ENCODE peak calls at places on chromosomes 12 and 14, in ten cellular contexts. L is thyroid gland, X is ELF-1, K is omental fat pad, M is non-pigmented ciliary epithelial cell, I is caudate nucleus, G is tibial artery, N is HEK293T, A is GM23248, Q is naive B cell. W is an unnamed sample.

GRCh38 chr12:43292699-43293098 is 259.3 kb downstream of the ADAMTS20 start:
- DNase-seq in K (no peak), Q (no peak), G (no peak), L (no peak), X (no peak), I (no peak), A (peak; percentile 81), N (no peak), M (no peak), W (no peak)

GRCh38 chr12:53770281-53770680 is 18.5 kb upstream of the CISTR start:
- DNase-seq in L (no peak), N (no peak), M (peak; percentile 89), K (no peak), A (peak; percentile 91), X (no peak), G (no peak), I (no peak), Q (no peak), W (no peak)

GRCh38 chr12:2376855-2377657 is 324.3 kb downstream of the CACNA1C start:
- DNase-seq in M (no peak), K (no peak), A (no peak), G (no peak), N (no peak), I (no peak), Q (no peak), X (peak; percentile 96), L (no peak), W (no peak)

GRCh38 chr14:50830044-50830931 is 674 bp downstream of the NIN start:
- DNase-seq in K (no peak), X (peak; percentile 82), I (peak; percentile 42), M (no peak), A (peak; percentile 69), N (peak; percentile 36), Q (peak; percentile 85), G (peak; percentile 61), L (peak; percentile 49), W (peak; percentile 52)

GRCh38 chr14:55519473-55520080 is 60.4 kb upstream of the KTN1 start:
- DNase-seq in M (no peak), G (no peak), K (no peak), N (no peak), Q (no peak), A (no peak), X (no peak), L (no peak), I (no peak), W (no peak)

GRCh38 chr14:89508863-89509262 is 91.8 kb upstream of the FOXN3 start:
- DNase-seq in A (no peak), I (no peak), Q (no peak), L (no peak), G (no peak), N (no peak), M (no peak), X (no peak), K (no peak), W (no peak)

GRCh38 chr14:51019089-51019488 is 74.8 kb upstream of the PYGL start:
- DNase-seq in Q (no peak), I (no peak), L (no peak), A (peak; percentile 11), N (no peak), M (no peak), X (no peak), K (no peak), G (no peak), W (no peak)

GRCh38 chr12:34595749-34596733 is 573.7 kb downstream of the ALG10 start:
- DNase-seq in Q (no peak), N (peak; percentile 1), M (no peak), K (no peak), A (no peak), X (no peak), L (no peak), G (no peak), I (no peak), W (no peak)

GRCh38 chr14:98592611-98593170 is 679.3 kb downstream of the BCL11B start:
- DNase-seq in K (no peak), L (no peak), A (no peak), Q (no peak), X (peak; percentile 2), N (no peak), G (no peak), I (no peak), M (no peak), W (no peak)

GRCh38 chr14:50000215-50001145 is 107.6 kb downstream of the ARF6 start:
- DNase-seq in A (peak; percentile 95), X (peak; percentile 95), K (no peak), M (no peak), L (peak; percentile 85), G (peak; percentile 74), I (no peak), N (peak; percentile 36), Q (peak; percentile 32), W (peak; percentile 40)

GRCh38 chr14:102749393-102749792 is 27.9 kb upstream of the TRAF3 start:
- DNase-seq in X (no peak), L (no peak), M (no peak), A (no peak), K (no peak), N (no peak), I (no peak), G (no peak), Q (no peak), W (no peak)

GRCh38 chr14:50452979-50453705 is 56.5 kb upstream of the CDKL1 start:
- DNase-seq in Q (no peak), M (peak; percentile 38), A (peak; percentile 96), X (no peak), K (no peak), N (no peak), G (no peak), L (no peak), I (no peak), W (peak; percentile 40)

GRCh38 chr12:79360936-79361335 is 329.8 kb downstream of the PAWR start:
- DNase-seq in N (no peak), L (peak; percentile 65), Q (no peak), G (no peak), K (no peak), X (no peak), M (no peak), I (no peak), A (no peak), W (no peak)

GRCh38 chr12:52798003-52798670 is 2.2 kb upstream of the KRT3 start:
- DNase-seq in M (no peak), G (no peak), I (no peak), L (no peak), X (no peak), Q (no peak), K (no peak), A (peak; percentile 89), N (no peak), W (no peak)

GRCh38 chr12:113909776-113910420 is 56.2 kb downstream of the RBM19 start:
- DNase-seq in L (no peak), X (no peak), K (no peak), G (no peak), M (no peak), Q (no peak), I (no peak), A (no peak), N (no peak), W (no peak)

GRCh38 chr14:85516239-85517112 is 13.5 kb upstream of the FLRT2 start:
- DNase-seq in A (peak; percentile 93), G (no peak), Q (no peak), X (no peak), K (no peak), M (peak; percentile 62), N (no peak), I (no peak), L (no peak), W (no peak)

GRCh38 chr12:122356192-122356635 is 66.3 kb downstream of the CLIP1 start:
- DNase-seq in K (no peak), X (peak; percentile 35), Q (peak; percentile 31), N (peak; percentile 64), I (no peak), L (peak; percentile 56), A (peak; percentile 65), M (no peak), G (peak; percentile 41), W (no peak)

GRCh38 chr12:14935031-14935430 is 3.3 kb downstream of the ERP27 start:
- DNase-seq in N (no peak), A (no peak), G (no peak), Q (no peak), M (no peak), X (no peak), L (no peak), I (no peak), K (no peak), W (peak; percentile 43)

GRCh38 chr14:54230645-54231044 is 166.2 kb upstream of the CDKN3 start:
- DNase-seq in A (no peak), Q (no peak), K (no peak), X (no peak), I (no peak), L (no peak), M (no peak), N (no peak), G (no peak), W (no peak)

GRCh38 chr12:2046959-2047358 is 5.8 kb upstream of the CACNA1C start:
- DNase-seq in X (no peak), G (no peak), Q (no peak), A (no peak), N (no peak), L (no peak), M (no peak), I (no peak), K (no peak), W (no peak)

GRCh38 chr14:29925106-29925722 is 2.4 kb downstream of the PRKD1 start:
- DNase-seq in L (no peak), X (no peak), N (no peak), A (peak; percentile 83), G (no peak), I (no peak), M (no peak), Q (no peak), K (no peak), W (no peak)

GRCh38 chr12:1919763-1920162 is 1.3 kb upstream of the CACNA2D4 start:
- DNase-seq in N (peak; percentile 4), G (no peak), L (no peak), M (no peak), I (no peak), X (no peak), Q (no peak), K (no peak), A (no peak), W (no peak)

GRCh38 chr14:75126121-75126544 is 715 bp downstream of the NEK9 start:
- DNase-seq in A (peak; percentile 32), Q (peak; percentile 17), I (no peak), L (no peak), K (no peak), M (no peak), N (no peak), G (no peak), X (no peak), W (no peak)

GRCh38 chr14:39607978-39608377 is 175.7 kb upstream of the FBXO33 start:
- DNase-seq in N (no peak), I (no peak), L (no peak), M (no peak), Q (no peak), A (no peak), K (no peak), G (no peak), X (no peak), W (no peak)

GRCh38 chr14:103878180-103878579 is 30.8 kb upstream of the PPP1R13B start:
- DNase-seq in M (no peak), L (no peak), K (no peak), I (no peak), G (no peak), Q (no peak), X (no peak), N (no peak), A (no peak), W (no peak)

GRCh38 chr12:12800406-12801180 is 12.6 kb upstream of the DDX47 start:
- DNase-seq in G (no peak), I (no peak), N (no peak), Q (no peak), X (no peak), A (peak; percentile 84), M (no peak), K (no peak), L (no peak), W (no peak)

GRCh38 chr14:27845241-27845850 is 921.2 kb upstream of the FOXG1 start:
- DNase-seq in K (no peak), I (no peak), L (no peak), N (no peak), G (no peak), M (no peak), X (peak; percentile 80), A (no peak), Q (no peak), W (no peak)

GRCh38 chr12:75657866-75658265 is 146.5 kb upstream of the KRR1 start:
- DNase-seq in K (no peak), A (peak; percentile 21), N (no peak), Q (no peak), M (no peak), I (no peak), G (no peak), L (no peak), X (no peak), W (no peak)

W was measured in body of pancreas.